ENCODE peak calls at places on chromosomes 3 and 15, in ten cellular contexts. W is COR-L47; K is NCI-H1105; I is nucleus accumbens; L is GM13977; O is CD8-positive, alpha-beta T cell; S is H54; D is hepatic stellate cell; B is A172; T is RPMI7951. M is an unnamed sample.

GRCh38 chr15:67063689-67064606 is 1.5 kb upstream of the SMAD3 start:
- DNase-seq in W (no peak), K (no peak), I (no peak), L (no peak), O (no peak), S (no peak), D (no peak), B (no peak), T (no peak), M (peak)

GRCh38 chr3:106256249-106256957 is 387.6 kb upstream of the CBLB start:
- DNase-seq in W (no peak), K (no peak), I (no peak), L (peak), O (no peak), S (no peak), D (no peak), B (no peak), T (no peak), M (no peak)

GRCh38 chr3:195076981-195077610 is 193.9 kb downstream of the XXYLT1 start:
- DNase-seq in W (no peak), K (no peak), I (no peak), L (no peak), O (no peak), S (no peak), D (no peak), B (no peak), T (no peak), M (no peak)

GRCh38 chr3:58249358-58250092 is 11.9 kb downstream of the ABHD6 start:
- DNase-seq in W (no peak), K (no peak), I (no peak), L (no peak), O (no peak), S (no peak), D (no peak), B (no peak), T (no peak), M (peak)

GRCh38 chr15:69912116-69912515 is 185.6 kb downstream of the TLE3 start:
- DNase-seq in W (no peak), K (no peak), I (no peak), L (no peak), O (no peak), S (no peak), D (no peak), B (no peak), T (no peak), M (no peak)

GRCh38 chr3:50405249-50405648 is 45.9 kb upstream of the TMEM115 start:
- DNase-seq in W (no peak), K (no peak), I (no peak), L (no peak), O (no peak), S (no peak), D (no peak), B (no peak), T (peak), M (peak)

GRCh38 chr3:149575213-149575961 is 82.4 kb downstream of the WWTR1 start:
- DNase-seq in W (no peak), K (no peak), I (no peak), L (no peak), O (no peak), S (no peak), D (no peak), B (peak), T (peak), M (no peak)

GRCh38 chr3:178990293-178990692 is 81.3 kb downstream of the ZMAT3 start:
- DNase-seq in W (no peak), K (no peak), I (no peak), L (no peak), O (no peak), S (no peak), D (no peak), B (no peak), T (no peak), M (no peak)

GRCh38 chr15:65939901-65940617 is 70.8 kb downstream of the RAB11A start:
- DNase-seq in W (peak), K (peak), I (no peak), L (no peak), O (no peak), S (peak), D (peak), B (peak), T (peak), M (no peak)

GRCh38 chr3:39783730-39784129 is 25.7 kb upstream of the MYRIP start:
- DNase-seq in W (no peak), K (no peak), I (no peak), L (no peak), O (no peak), S (no peak), D (no peak), B (no peak), T (no peak), M (no peak)

GRCh38 chr3:185770071-185770470 is 54.8 kb downstream of the IGF2BP2 start:
- DNase-seq in W (no peak), K (no peak), I (no peak), L (no peak), O (no peak), S (no peak), D (no peak), B (no peak), T (no peak), M (no peak)

GRCh38 chr15:32861741-32862140 is 143.9 kb downstream of the GREM1 start:
- DNase-seq in W (no peak), K (no peak), I (peak), L (no peak), O (no peak), S (peak), D (peak), B (no peak), T (peak), M (peak)

GRCh38 chr3:167318306-167318705 is 61.8 kb downstream of the ZBBX start:
- DNase-seq in W (no peak), K (no peak), I (no peak), L (no peak), O (no peak), S (no peak), D (no peak), B (no peak), T (no peak), M (no peak)

GRCh38 chr15:27410986-27411385 is 440.0 kb downstream of the GABRG3 start:
- DNase-seq in W (no peak), K (no peak), I (no peak), L (no peak), O (no peak), S (no peak), D (no peak), B (no peak), T (no peak), M (no peak)

GRCh38 chr15:90949979-90950675 is 4.6 kb upstream of the RCCD1 start:
- DNase-seq in W (no peak), K (no peak), I (no peak), L (no peak), O (no peak), S (no peak), D (no peak), B (no peak), T (no peak), M (no peak)

GRCh38 chr3:30934208-30934550 is 39.7 kb upstream of the GADL1 start:
- DNase-seq in W (peak), K (peak), I (no peak), L (peak), O (no peak), S (no peak), D (peak), B (peak), T (peak), M (no peak)

GRCh38 chr15:65290228-65290627 is 3.5 kb upstream of the PARP16 start:
- DNase-seq in W (no peak), K (no peak), I (no peak), L (no peak), O (no peak), S (no peak), D (no peak), B (no peak), T (no peak), M (no peak)

GRCh38 chr15:64571857-64572291 is 111.5 kb downstream of the ZNF609 start:
- DNase-seq in W (no peak), K (no peak), I (no peak), L (peak), O (no peak), S (no peak), D (no peak), B (no peak), T (no peak), M (no peak)

GRCh38 chr3:149625795-149626194 is 32.0 kb downstream of the WWTR1 start:
- DNase-seq in W (no peak), K (no peak), I (no peak), L (no peak), O (no peak), S (peak), D (no peak), B (peak), T (peak), M (no peak)

GRCh38 chr15:74835312-74835823 is 7.6 kb downstream of the ULK3 start:
- DNase-seq in W (no peak), K (no peak), I (peak), L (peak), O (peak), S (peak), D (peak), B (peak), T (peak), M (peak)

M was measured in nephron progenitor cell.